ENCODE peak calls at places on chromosomes 16 and 17, in four cellular contexts. K, Q, W and R are unnamed samples.

GRCh38 chr16:65414284-65414984 is 292.6 kb upstream of the CDH11 start:
- DNase-seq in K (no peak), Q (peak; percentile 86), W (no peak), R (no peak)

GRCh38 chr17:61144876-61145564 is 254.6 kb upstream of the TBX2 start:
- DNase-seq in K (no peak), Q (no peak), W (no peak), R (no peak)

GRCh38 chr16:2706085-2706484 is 13.9 kb downstream of the PRSS27 start:
- DNase-seq in K (no peak), Q (no peak), W (no peak), R (no peak)

GRCh38 chr16:88714420-88715302 is 8.4 kb downstream of the CTU2 start:
- DNase-seq in K (no peak), Q (no peak), W (no peak), R (no peak)

GRCh38 chr17:2388705-2389099 is 12.2 kb downstream of the MNT start:
- DNase-seq in K (no peak), Q (no peak), W (no peak), R (no peak)

GRCh38 chr16:24538756-24539294 is 541 bp upstream of the RBBP6 start:
- DNase-seq in K (no peak), Q (peak; percentile 78), W (no peak), R (peak; percentile 84)

GRCh38 chr17:80605326-80606066 is 60.9 kb downstream of the RPTOR start:
- DNase-seq in K (no peak), Q (no peak), W (no peak), R (peak; percentile 63)

GRCh38 chr17:79325707-79326106 is 251.1 kb downstream of the ENGASE start:
- DNase-seq in K (no peak), Q (no peak), W (no peak), R (no peak)

GRCh38 chr17:14856156-14856555 is 409.0 kb downstream of the PMP22 start:
- DNase-seq in K (no peak), Q (no peak), W (no peak), R (no peak)

GRCh38 chr17:19332371-19333131 is 30.0 kb downstream of the B9D1 start:
- DNase-seq in K (no peak), Q (no peak), W (no peak), R (no peak)

GRCh38 chr17:3952186-3952585 is 12.1 kb downstream of the ATP2A3 start:
- DNase-seq in K (no peak), Q (no peak), W (no peak), R (no peak)

GRCh38 chr17:58416937-58417299 is 416 bp downstream of the RNF43 start:
- DNase-seq in K (no peak), Q (no peak), W (no peak), R (no peak)